ENCODE peak calls at places on chromosomes 11 and 22, in six cellular contexts. One of them, this sample, is unnamed.

GRCh38 chr22:49992921-49993648 is 19.5 kb downstream of the IL17REL start:
- DNase-seq in ovary: no peak
- DNase-seq in aorta: peak; percentile 84
- DNase-seq in SK-N-SH: peak; percentile 85
- DNase-seq in mammary epithelial cell: peak; percentile 25
- DNase-seq in ascending aorta: no peak
- DNase-seq in this sample: peak; percentile 29

GRCh38 chr11:93967258-93967657 is 53.9 kb upstream of the HEPHL1 start:
- DNase-seq in ovary: no peak
- DNase-seq in aorta: no peak
- DNase-seq in SK-N-SH: no peak
- DNase-seq in mammary epithelial cell: no peak
- DNase-seq in ascending aorta: no peak
- DNase-seq in this sample: no peak

GRCh38 chr11:121237686-121238658 is 54.6 kb upstream of the SC5D start:
- DNase-seq in ovary: no peak
- DNase-seq in aorta: no peak
- DNase-seq in SK-N-SH: no peak
- DNase-seq in mammary epithelial cell: peak; percentile 89
- DNase-seq in ascending aorta: no peak
- DNase-seq in this sample: no peak

GRCh38 chr11:102447193-102447592 is 5.4 kb downstream of the TMEM123 start:
- DNase-seq in ovary: no peak
- DNase-seq in aorta: no peak
- DNase-seq in SK-N-SH: no peak
- DNase-seq in mammary epithelial cell: no peak
- DNase-seq in ascending aorta: no peak
- DNase-seq in this sample: no peak

GRCh38 chr11:121536116-121536515 is 83.3 kb upstream of the SORL1-AS1 start:
- DNase-seq in ovary: no peak
- DNase-seq in aorta: no peak
- DNase-seq in SK-N-SH: no peak
- DNase-seq in mammary epithelial cell: no peak
- DNase-seq in ascending aorta: no peak
- DNase-seq in this sample: no peak

GRCh38 chr11:28400236-28401100 is 292.3 kb downstream of the METTL15 start:
- DNase-seq in ovary: no peak
- DNase-seq in aorta: no peak
- DNase-seq in SK-N-SH: no peak
- DNase-seq in mammary epithelial cell: peak; percentile 37
- DNase-seq in ascending aorta: no peak
- DNase-seq in this sample: no peak

GRCh38 chr11:46916669-46917108 is 1.7 kb downstream of the LRP4 start:
- DNase-seq in ovary: peak; percentile 66
- DNase-seq in aorta: peak; percentile 85
- DNase-seq in SK-N-SH: peak; percentile 81
- DNase-seq in mammary epithelial cell: peak; percentile 81
- DNase-seq in ascending aorta: no peak
- DNase-seq in this sample: peak; percentile 48

GRCh38 chr11:2277933-2278523 is 7.6 kb upstream of the ASCL2 start:
- DNase-seq in ovary: no peak
- DNase-seq in aorta: peak; percentile 17
- DNase-seq in SK-N-SH: no peak
- DNase-seq in mammary epithelial cell: no peak
- DNase-seq in ascending aorta: no peak
- DNase-seq in this sample: no peak

GRCh38 chr11:73001615-73002014 is 140.5 kb downstream of the FCHSD2 start:
- DNase-seq in ovary: no peak
- DNase-seq in aorta: no peak
- DNase-seq in SK-N-SH: no peak
- DNase-seq in mammary epithelial cell: no peak
- DNase-seq in ascending aorta: no peak
- DNase-seq in this sample: no peak

GRCh38 chr11:85295872-85296271 is 331.3 kb downstream of the DLG2 start:
- DNase-seq in ovary: no peak
- DNase-seq in aorta: no peak
- DNase-seq in SK-N-SH: no peak
- DNase-seq in mammary epithelial cell: no peak
- DNase-seq in ascending aorta: no peak
- DNase-seq in this sample: no peak

GRCh38 chr11:130052556-130052955 is 17.1 kb upstream of the APLP2 start:
- DNase-seq in ovary: no peak
- DNase-seq in aorta: no peak
- DNase-seq in SK-N-SH: no peak
- DNase-seq in mammary epithelial cell: no peak
- DNase-seq in ascending aorta: no peak
- DNase-seq in this sample: no peak

GRCh38 chr11:62709262-62710000 is 2.0 kb downstream of the GNG3 start:
- DNase-seq in ovary: peak; percentile 98
- DNase-seq in aorta: peak; percentile 98
- DNase-seq in SK-N-SH: peak; percentile 89
- DNase-seq in mammary epithelial cell: peak; percentile 94
- DNase-seq in ascending aorta: peak; percentile 96
- DNase-seq in this sample: peak; percentile 99

GRCh38 chr22:41857160-41857859 is 24.4 kb downstream of the SREBF2 start:
- DNase-seq in ovary: no peak
- DNase-seq in aorta: no peak
- DNase-seq in SK-N-SH: peak; percentile 46
- DNase-seq in mammary epithelial cell: peak; percentile 88
- DNase-seq in ascending aorta: no peak
- DNase-seq in this sample: no peak

GRCh38 chr11:106594751-106595351 is 423.4 kb downstream of the GUCY1A2 start:
- DNase-seq in ovary: no peak
- DNase-seq in aorta: no peak
- DNase-seq in SK-N-SH: no peak
- DNase-seq in mammary epithelial cell: no peak
- DNase-seq in ascending aorta: no peak
- DNase-seq in this sample: no peak

GRCh38 chr22:46754110-46754799 is 8.2 kb upstream of the TBC1D22A start:
- DNase-seq in ovary: peak; percentile 73
- DNase-seq in aorta: peak; percentile 98
- DNase-seq in SK-N-SH: peak; percentile 68
- DNase-seq in mammary epithelial cell: peak; percentile 94
- DNase-seq in ascending aorta: peak; percentile 91
- DNase-seq in this sample: peak; percentile 98

GRCh38 chr11:65488273-65489058 is 10.4 kb upstream of the MALAT1 start:
- DNase-seq in ovary: peak; percentile 77
- DNase-seq in aorta: peak; percentile 92
- DNase-seq in SK-N-SH: no peak
- DNase-seq in mammary epithelial cell: peak; percentile 46
- DNase-seq in ascending aorta: no peak
- DNase-seq in this sample: peak; percentile 63

GRCh38 chr11:75969626-75970308 is 154.8 kb downstream of the UVRAG start:
- DNase-seq in ovary: no peak
- DNase-seq in aorta: no peak
- DNase-seq in SK-N-SH: no peak
- DNase-seq in mammary epithelial cell: peak; percentile 2
- DNase-seq in ascending aorta: no peak
- DNase-seq in this sample: no peak

GRCh38 chr22:24474221-24474620 is 20.9 kb upstream of the UPB1 start:
- DNase-seq in ovary: no peak
- DNase-seq in aorta: no peak
- DNase-seq in SK-N-SH: no peak
- DNase-seq in mammary epithelial cell: peak; percentile 66
- DNase-seq in ascending aorta: no peak
- DNase-seq in this sample: no peak

GRCh38 chr22:29218758-29219408 is 13.2 kb downstream of the EMID1 start:
- DNase-seq in ovary: no peak
- DNase-seq in aorta: no peak
- DNase-seq in SK-N-SH: peak; percentile 26
- DNase-seq in mammary epithelial cell: no peak
- DNase-seq in ascending aorta: no peak
- DNase-seq in this sample: no peak

GRCh38 chr11:122706689-122707088 is 51.2 kb downstream of the UBASH3B start:
- DNase-seq in ovary: no peak
- DNase-seq in aorta: no peak
- DNase-seq in SK-N-SH: no peak
- DNase-seq in mammary epithelial cell: peak; percentile 57
- DNase-seq in ascending aorta: no peak
- DNase-seq in this sample: no peak

GRCh38 chr11:115784796-115785521 is 280.7 kb upstream of the CADM1 start:
- DNase-seq in ovary: no peak
- DNase-seq in aorta: no peak
- DNase-seq in SK-N-SH: peak; percentile 49
- DNase-seq in mammary epithelial cell: no peak
- DNase-seq in ascending aorta: no peak
- DNase-seq in this sample: no peak

GRCh38 chr22:19933328-19934241 is 8.0 kb upstream of the COMT start:
- DNase-seq in ovary: no peak
- DNase-seq in aorta: peak; percentile 42
- DNase-seq in SK-N-SH: no peak
- DNase-seq in mammary epithelial cell: no peak
- DNase-seq in ascending aorta: no peak
- DNase-seq in this sample: no peak

GRCh38 chr22:21674611-21675010 is 8.8 kb downstream of the PPIL2 start:
- DNase-seq in ovary: no peak
- DNase-seq in aorta: no peak
- DNase-seq in SK-N-SH: no peak
- DNase-seq in mammary epithelial cell: no peak
- DNase-seq in ascending aorta: no peak
- DNase-seq in this sample: no peak

GRCh38 chr22:21666786-21667185 is 974 bp downstream of the PPIL2 start:
- DNase-seq in ovary: no peak
- DNase-seq in aorta: no peak
- DNase-seq in SK-N-SH: no peak
- DNase-seq in mammary epithelial cell: no peak
- DNase-seq in ascending aorta: no peak
- DNase-seq in this sample: no peak

GRCh38 chr22:21669026-21669425 is 3.2 kb downstream of the PPIL2 start:
- DNase-seq in ovary: no peak
- DNase-seq in aorta: no peak
- DNase-seq in SK-N-SH: no peak
- DNase-seq in mammary epithelial cell: no peak
- DNase-seq in ascending aorta: no peak
- DNase-seq in this sample: no peak

GRCh38 chr22:21673534-21674321 is 7.9 kb downstream of the PPIL2 start:
- DNase-seq in ovary: no peak
- DNase-seq in aorta: no peak
- DNase-seq in SK-N-SH: no peak
- DNase-seq in mammary epithelial cell: no peak
- DNase-seq in ascending aorta: no peak
- DNase-seq in this sample: no peak

GRCh38 chr22:21672107-21672629 is 6.4 kb downstream of the PPIL2 start:
- DNase-seq in ovary: no peak
- DNase-seq in aorta: no peak
- DNase-seq in SK-N-SH: no peak
- DNase-seq in mammary epithelial cell: no peak
- DNase-seq in ascending aorta: no peak
- DNase-seq in this sample: no peak
- H3K4me1 ChIP-seq in ovary: no peaks in the 10 kb centered on the region
- H3K4me1 ChIP-seq in aorta: no peaks in the 10 kb centered on the region
- H3K4me1 ChIP-seq in SK-N-SH: no peaks in the 10 kb centered on the region
- H3K4me1 ChIP-seq in mammary epithelial cell: no peaks in the 10 kb centered on the region
- H3K4me1 ChIP-seq in ascending aorta: no peaks in the 10 kb centered on the region
- H3K4me1 ChIP-seq in this sample: peaks cover 4% of the 10 kb centered on the region

DNA sequence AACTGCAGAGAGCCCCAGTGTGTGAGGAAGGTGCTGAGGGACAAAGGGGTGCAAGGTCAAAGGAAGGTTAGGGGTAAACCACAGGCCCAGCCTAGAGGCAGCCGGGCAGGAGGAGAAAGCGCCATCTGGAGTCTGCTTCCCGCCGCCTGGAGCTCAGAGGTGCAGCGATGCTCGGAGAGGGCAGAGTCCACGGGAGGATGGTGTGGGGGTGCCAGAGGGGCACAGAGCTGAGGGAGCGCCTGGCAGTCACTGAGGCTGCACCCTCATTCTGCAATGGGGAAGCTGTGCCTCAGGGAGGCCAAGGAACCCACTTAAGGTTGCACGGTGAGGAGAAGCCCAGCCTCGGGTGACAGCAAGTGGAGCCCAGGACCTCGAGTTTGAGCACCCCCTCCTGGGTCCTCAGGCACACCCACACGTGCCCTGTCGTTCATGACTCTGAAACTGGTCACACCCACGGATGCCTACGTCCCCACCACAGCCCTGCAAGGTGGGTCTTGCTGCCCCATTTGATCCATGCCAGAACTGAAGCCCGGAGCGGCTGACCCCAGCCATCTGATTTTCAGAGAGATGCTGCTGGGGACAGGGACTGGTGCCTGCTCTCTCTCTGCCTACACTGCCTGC is 1.6 kb downstream of the IL2RB start:
- DNase-seq in ovary: no peak
- DNase-seq in aorta: no peak
- DNase-seq in SK-N-SH: no peak
- DNase-seq in mammary epithelial cell: no peak
- DNase-seq in ascending aorta: no peak
- DNase-seq in this sample: no peak
- H3K4me1 ChIP-seq in ovary: no peaks in the 10 kb centered on the region
- H3K4me1 ChIP-seq in aorta: no peaks in the 10 kb centered on the region
- H3K4me1 ChIP-seq in SK-N-SH: no peaks in the 10 kb centered on the region
- H3K4me1 ChIP-seq in mammary epithelial cell: peaks cover 13% of the 10 kb centered on the region
- H3K4me1 ChIP-seq in ascending aorta: no peaks in the 10 kb centered on the region
- H3K4me1 ChIP-seq in this sample: no peaks in the 10 kb centered on the region

DNA sequence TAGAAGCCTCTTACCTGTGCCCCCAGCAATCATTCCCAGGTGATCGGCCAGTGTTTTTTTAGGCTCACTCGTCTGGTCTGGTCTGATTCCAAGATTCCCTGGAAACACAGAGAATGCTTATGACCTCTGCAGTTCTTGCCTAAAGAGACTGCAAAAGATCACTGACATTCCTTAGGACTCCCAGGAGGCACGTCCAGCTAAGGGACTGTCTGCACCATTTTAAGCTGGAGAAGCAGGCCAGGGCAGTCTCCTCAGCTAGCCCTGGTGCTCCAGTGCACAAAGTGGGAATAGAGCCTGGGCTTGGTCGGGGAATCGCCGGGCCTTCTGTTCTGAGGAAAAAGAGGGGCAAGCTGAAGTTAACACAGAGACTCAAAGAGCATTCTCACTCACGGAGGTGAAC is 4.8 kb downstream of the CYB5R2 start:
- DNase-seq in ovary: no peak
- DNase-seq in aorta: no peak
- DNase-seq in SK-N-SH: no peak
- DNase-seq in mammary epithelial cell: no peak
- DNase-seq in ascending aorta: no peak
- DNase-seq in this sample: no peak
- H3K4me1 ChIP-seq in ovary: peaks cover 6% of the 10 kb centered on the region
- H3K4me1 ChIP-seq in aorta: no peaks in the 10 kb centered on the region
- H3K4me1 ChIP-seq in SK-N-SH: no peaks in the 10 kb centered on the region
- H3K4me1 ChIP-seq in mammary epithelial cell: peaks cover 38% of the 10 kb centered on the region
- H3K4me1 ChIP-seq in ascending aorta: no peaks in the 10 kb centered on the region
- H3K4me1 ChIP-seq in this sample: no peaks in the 10 kb centered on the region

GRCh38 chr11:18313985-18314763 is 7.8 kb downstream of the HPS5 start:
- DNase-seq in ovary: peak; percentile 19
- DNase-seq in aorta: no peak
- DNase-seq in SK-N-SH: no peak
- DNase-seq in mammary epithelial cell: peak; percentile 54
- DNase-seq in ascending aorta: no peak
- DNase-seq in this sample: no peak

GRCh38 chr11:18310800-18311340 is 11.1 kb downstream of the HPS5 start:
- DNase-seq in ovary: no peak
- DNase-seq in aorta: no peak
- DNase-seq in SK-N-SH: no peak
- DNase-seq in mammary epithelial cell: peak; percentile 95
- DNase-seq in ascending aorta: no peak
- DNase-seq in this sample: no peak

GRCh38 chr11:18309691-18310090 is 12.2 kb downstream of the HPS5 start:
- DNase-seq in ovary: no peak
- DNase-seq in aorta: no peak
- DNase-seq in SK-N-SH: no peak
- DNase-seq in mammary epithelial cell: no peak
- DNase-seq in ascending aorta: no peak
- DNase-seq in this sample: no peak

GRCh38 chr11:18312663-18313420 is 9.1 kb downstream of the HPS5 start:
- DNase-seq in ovary: no peak
- DNase-seq in aorta: no peak
- DNase-seq in SK-N-SH: no peak
- DNase-seq in mammary epithelial cell: peak; percentile 76
- DNase-seq in ascending aorta: no peak
- DNase-seq in this sample: no peak

GRCh38 chr11:18312012-18312411 is 9.9 kb downstream of the HPS5 start:
- DNase-seq in ovary: no peak
- DNase-seq in aorta: no peak
- DNase-seq in SK-N-SH: no peak
- DNase-seq in mammary epithelial cell: peak; percentile 52
- DNase-seq in ascending aorta: no peak
- DNase-seq in this sample: no peak
- H3K4me1 ChIP-seq in ovary: peaks cover 18% of the 10 kb centered on the region
- H3K4me1 ChIP-seq in aorta: peaks cover 6% of the 10 kb centered on the region
- H3K4me1 ChIP-seq in SK-N-SH: peaks cover 8% of the 10 kb centered on the region
- H3K4me1 ChIP-seq in mammary epithelial cell: peaks cover 48% of the 10 kb centered on the region
- H3K4me1 ChIP-seq in ascending aorta: peaks cover 13% of the 10 kb centered on the region
- H3K4me1 ChIP-seq in this sample: peaks cover 39% of the 10 kb centered on the region

This sample was measured in tibial artery.